ENCODE peak calls at places on chromosomes 6 and 20, in nine cellular contexts. D is choroid plexus epithelial cell; Q is effector memory CD4-positive, alpha-beta T cell; P is fibroblast of the aortic adventitia; C is fibroblast of mammary gland; U is astrocyte of the cerebellum; Z is GM12865; F is CD8-positive, alpha-beta memory T cell; K is tibial nerve. E is an unnamed sample.

GRCh38 chr6:30122515-30122914 is 9.6 kb upstream of the TRIM31 start:
- DNase-seq in D (no peak), Q (no peak), P (no peak), C (peak), U (no peak), Z (no peak), F (no peak), K (no peak), E (no peak)

GRCh38 chr6:5416250-5416649 is 154.9 kb downstream of the FARS2 start:
- DNase-seq in D (no peak), Q (no peak), P (no peak), C (peak), U (no peak), Z (no peak), F (no peak), K (no peak), E (no peak)

GRCh38 chr6:56255370-56255769 is 8.0 kb upstream of the COL21A1 start:
- DNase-seq in D (peak), Q (no peak), P (peak), C (no peak), U (no peak), Z (no peak), F (no peak), K (no peak), E (no peak)

GRCh38 chr6:12637960-12638641 is 78.5 kb upstream of the PHACTR1 start:
- DNase-seq in D (peak), Q (no peak), P (peak), C (peak), U (peak), Z (peak), F (no peak), K (peak), E (no peak)

GRCh38 chr6:117169060-117169635 is 96.2 kb upstream of the VGLL2 start:
- DNase-seq in D (no peak), Q (no peak), P (no peak), C (no peak), U (no peak), Z (no peak), F (no peak), K (no peak), E (no peak)

GRCh38 chr6:43749461-43749860 is 20.6 kb upstream of the VEGFA start:
- DNase-seq in D (no peak), Q (no peak), P (no peak), C (no peak), U (no peak), Z (no peak), F (no peak), K (no peak), E (no peak)

GRCh38 chr20:49833483-49833882 is 20.9 kb downstream of the SLC9A8 start:
- DNase-seq in D (no peak), Q (no peak), P (no peak), C (no peak), U (no peak), Z (no peak), F (no peak), K (no peak), E (no peak)

GRCh38 chr6:7085911-7086310 is 21.9 kb upstream of the RREB1 start:
- DNase-seq in D (no peak), Q (no peak), P (no peak), C (peak), U (no peak), Z (peak), F (no peak), K (peak), E (no peak)

GRCh38 chr6:36970892-36971842 is 14.8 kb downstream of the MTCH1 start:
- DNase-seq in D (no peak), Q (no peak), P (no peak), C (no peak), U (no peak), Z (no peak), F (no peak), K (no peak), E (no peak)

GRCh38 chr6:133553652-133554051 is 312.5 kb downstream of the EYA4 start:
- DNase-seq in D (peak), Q (no peak), P (peak), C (peak), U (peak), Z (peak), F (no peak), K (peak), E (no peak)

GRCh38 chr6:70479236-70479635 is 65.9 kb downstream of the FAM135A start:
- DNase-seq in D (peak), Q (no peak), P (peak), C (peak), U (peak), Z (no peak), F (no peak), K (no peak), E (no peak)

GRCh38 chr20:41001497-41001896 is 27.1 kb upstream of the TOP1 start:
- DNase-seq in D (peak), Q (no peak), P (no peak), C (peak), U (no peak), Z (no peak), F (no peak), K (no peak), E (no peak)

GRCh38 chr6:35663001-35663400 is 25.7 kb downstream of the FKBP5 start:
- DNase-seq in D (peak), Q (no peak), P (peak), C (peak), U (no peak), Z (no peak), F (no peak), K (no peak), E (no peak)

GRCh38 chr6:76441850-76442249 is 369.4 kb upstream of the IMPG1 start:
- DNase-seq in D (no peak), Q (no peak), P (no peak), C (no peak), U (no peak), Z (no peak), F (no peak), K (no peak), E (no peak)

GRCh38 chr6:35023091-35023490 is 118.0 kb downstream of the TCP11 start:
- DNase-seq in D (no peak), Q (no peak), P (no peak), C (no peak), U (no peak), Z (no peak), F (no peak), K (no peak), E (no peak)

DNA sequence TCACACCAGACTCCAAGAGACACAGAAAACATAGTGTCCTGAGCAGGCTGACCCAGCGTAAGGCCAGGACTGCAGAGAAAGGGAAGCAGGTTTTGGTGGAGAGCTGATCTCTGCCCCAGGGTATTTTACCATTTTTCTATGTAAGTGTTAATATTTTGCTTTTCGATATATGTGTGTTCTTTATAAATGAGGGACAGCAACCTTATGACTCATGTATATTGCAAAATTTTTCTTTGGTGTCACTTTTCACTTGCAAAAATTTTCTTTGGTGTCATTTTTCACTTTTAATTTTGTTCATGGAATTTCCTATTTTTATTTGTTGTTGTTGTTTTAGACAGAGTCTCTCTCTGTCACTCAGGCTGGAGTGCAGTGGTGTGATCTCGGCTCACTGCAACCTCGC is 34.6 kb upstream of the PXDC1 start:
- DNase-seq in D (peak), Q (no peak), P (no peak), C (peak), U (no peak), Z (no peak), F (no peak), K (no peak), E (no peak)
- H3K4me3 ChIP-seq in D (no peak), Q (no peak), P (no peak), C (no peak), U (no peak), Z (no peak), F (no peak), K (no peak), E (no peak)

DNA sequence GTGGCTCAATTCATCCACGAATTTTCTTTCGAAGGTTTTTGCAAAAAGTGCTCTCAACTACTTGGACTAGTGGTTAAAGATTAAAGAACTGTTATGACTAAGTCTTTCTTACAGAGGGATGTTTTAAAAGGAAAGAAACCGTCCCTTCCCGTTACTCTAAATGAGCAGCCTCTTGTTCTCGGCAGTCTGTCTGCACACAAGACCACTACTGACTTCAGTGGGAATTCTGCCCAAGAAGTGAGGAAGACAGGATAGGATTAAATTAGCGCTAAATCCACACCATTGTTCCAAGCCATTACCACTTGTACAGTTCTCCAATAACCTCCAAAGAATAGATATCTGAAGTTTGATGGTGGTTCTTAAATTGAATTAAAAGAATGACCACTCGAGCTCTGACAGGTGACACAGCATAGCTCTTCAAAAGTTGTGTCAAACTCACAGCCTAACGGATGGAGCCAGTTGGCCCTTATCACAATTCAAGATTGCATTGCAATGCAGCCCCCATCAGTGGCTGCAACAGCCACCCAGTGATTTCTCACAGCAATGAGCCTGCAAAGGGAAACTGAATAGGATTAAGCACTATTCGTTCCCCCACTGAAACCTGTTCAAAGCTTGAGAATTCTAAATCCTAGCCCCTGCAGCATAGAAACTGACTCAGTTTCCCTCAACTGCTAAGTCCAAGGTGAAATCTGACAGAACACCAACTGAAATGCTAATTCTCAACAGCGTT is 1.8 kb downstream of the EPB41L2 start:
- DNase-seq in D (peak), Q (no peak), P (peak), C (peak), U (no peak), Z (peak), F (no peak), K (no peak), E (no peak)
- H3K4me3 ChIP-seq in D (peak), Q (peak), P (peak), C (peak), U (peak), Z (peak), F (no peak), K (peak), E (no peak)

GRCh38 chr6:125750692-125751333 is 1.4 kb downstream of the HEY2 start:
- DNase-seq in D (no peak), Q (no peak), P (no peak), C (no peak), U (no peak), Z (no peak), F (no peak), K (no peak), E (no peak)
- H3K4me3 ChIP-seq in D (no peak), Q (no peak), P (no peak), C (no peak), U (peak), Z (no peak), F (peak), K (peak), E (no peak)

DNA sequence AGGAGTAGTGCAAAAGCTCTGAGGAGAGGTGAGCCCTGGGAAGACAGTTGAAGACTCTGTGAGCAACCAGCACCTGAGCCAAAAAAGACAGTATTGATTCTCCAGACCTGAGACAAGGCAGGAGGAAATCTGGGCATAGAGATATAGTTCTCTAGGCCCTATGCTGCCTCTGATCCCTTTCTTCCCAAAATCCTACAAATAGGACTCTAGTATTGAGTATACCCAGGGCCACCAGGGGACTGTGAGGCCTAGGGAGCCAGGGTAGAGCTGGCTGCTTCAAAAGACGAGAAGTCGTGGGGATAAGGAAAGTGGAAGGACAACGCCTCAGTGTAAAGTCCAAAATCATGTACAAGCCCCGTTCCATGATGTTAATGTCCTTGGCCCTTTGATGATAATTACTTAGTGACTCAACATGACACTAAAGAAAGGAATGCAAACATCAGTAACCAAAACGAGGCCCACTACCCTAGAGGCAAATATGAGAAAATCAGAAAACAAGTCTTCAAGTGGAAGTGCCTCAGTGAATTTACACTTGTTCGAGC is 197.3 kb upstream of the PROKR2 start:
- DNase-seq in D (peak), Q (no peak), P (no peak), C (peak), U (no peak), Z (no peak), F (no peak), K (no peak), E (no peak)
- H3K4me3 ChIP-seq in D (no peak), Q (no peak), P (no peak), C (no peak), U (no peak), Z (no peak), F (no peak), K (no peak), E (no peak)

DNA sequence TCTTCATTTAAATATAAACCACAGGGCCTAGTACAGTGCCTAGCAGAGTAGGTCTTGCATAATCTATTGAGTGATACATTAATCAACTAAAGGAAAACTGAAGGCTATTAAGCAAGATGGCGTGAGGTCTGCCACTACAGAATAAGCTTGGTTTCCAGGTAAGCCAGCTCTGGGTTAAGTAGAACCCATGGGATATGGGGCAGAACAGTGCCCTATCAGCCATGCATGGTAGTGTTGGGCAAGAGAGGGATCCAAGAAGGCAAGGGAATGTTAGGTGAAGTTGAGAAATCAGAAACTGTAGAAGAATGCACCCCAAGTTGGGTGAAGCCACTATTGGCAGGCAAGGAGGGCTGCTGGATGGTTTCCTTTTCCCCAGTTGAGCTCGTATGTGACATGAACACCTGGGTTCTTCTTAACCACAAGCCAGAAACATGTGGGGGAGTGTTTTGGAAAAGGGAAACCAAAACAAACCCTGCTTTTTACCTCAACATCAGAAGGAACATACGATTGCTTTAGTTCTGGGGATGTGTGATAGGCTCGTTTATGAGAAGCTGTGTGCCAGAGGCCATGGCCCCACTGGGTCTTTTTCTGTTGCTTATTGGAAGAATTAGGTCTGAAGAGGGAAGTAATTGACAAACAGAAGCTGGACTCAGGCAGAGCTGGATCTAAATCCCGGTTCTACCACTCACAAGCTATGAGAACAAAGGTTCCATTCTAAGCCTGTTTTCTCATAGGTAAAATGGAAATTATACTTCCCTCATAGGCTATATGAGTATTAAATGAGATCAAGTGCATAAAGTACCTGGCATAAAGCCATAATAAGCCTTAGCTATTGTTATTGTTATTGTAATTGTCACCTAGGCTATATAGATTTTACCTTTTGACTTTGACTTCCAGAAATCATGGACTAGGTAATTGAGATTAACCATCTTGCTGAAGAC is 33.5 kb downstream of the NEDD9 start:
- DNase-seq in D (no peak), Q (peak), P (no peak), C (no peak), U (no peak), Z (peak), F (peak), K (no peak), E (no peak)
- H3K4me3 ChIP-seq in D (no peak), Q (peak), P (no peak), C (no peak), U (no peak), Z (no peak), F (peak), K (no peak), E (no peak)

GRCh38 chr6:159250633-159251032 is 81.4 kb downstream of the FNDC1 start:
- DNase-seq in D (no peak), Q (no peak), P (no peak), C (no peak), U (no peak), Z (no peak), F (no peak), K (no peak), E (no peak)

GRCh38 chr6:159256128-159256527 is 86.9 kb downstream of the FNDC1 start:
- DNase-seq in D (no peak), Q (no peak), P (no peak), C (no peak), U (no peak), Z (no peak), F (no peak), K (no peak), E (no peak)

GRCh38 chr6:159254186-159254585 is 85.0 kb downstream of the FNDC1 start:
- DNase-seq in D (no peak), Q (no peak), P (no peak), C (peak), U (no peak), Z (no peak), F (no peak), K (no peak), E (no peak)

GRCh38 chr6:159255434-159255951 is 86.3 kb downstream of the FNDC1 start:
- DNase-seq in D (no peak), Q (no peak), P (no peak), C (no peak), U (no peak), Z (no peak), F (no peak), K (no peak), E (no peak)

DNA sequence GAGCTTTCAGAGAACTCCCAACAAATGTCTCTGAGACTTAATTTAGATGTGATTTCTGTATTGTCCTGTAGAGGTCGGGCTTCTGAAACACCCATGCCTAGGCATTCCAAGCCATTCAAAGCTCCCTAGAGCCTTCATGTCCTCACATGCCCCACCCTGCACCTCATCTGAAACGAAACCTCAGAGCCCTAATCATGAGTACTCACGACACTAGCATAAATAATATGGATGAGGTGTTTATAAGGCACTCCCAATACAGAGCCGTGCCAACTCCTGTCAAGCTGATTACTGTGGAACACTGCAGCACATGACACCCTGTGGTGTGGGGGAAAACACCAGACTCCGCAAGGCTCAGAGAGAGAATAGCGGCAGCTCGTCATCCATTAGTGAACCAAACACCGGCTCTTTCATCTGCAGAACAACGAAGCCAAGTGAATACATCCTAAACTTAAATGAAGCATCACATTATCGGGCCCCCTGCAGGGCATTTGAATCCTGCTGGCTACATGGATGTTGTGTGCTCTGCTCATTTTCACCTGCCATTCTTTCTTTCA is 83.8 kb downstream of the FNDC1 start:
- DNase-seq in D (peak), Q (no peak), P (peak), C (peak), U (peak), Z (peak), F (no peak), K (no peak), E (no peak)
- H3K4me3 ChIP-seq in D (peak), Q (no peak), P (no peak), C (no peak), U (peak), Z (no peak), F (no peak), K (no peak), E (no peak)

GRCh38 chr6:111759836-111760785 is 113.1 kb downstream of the FYN start:
- DNase-seq in D (peak), Q (peak), P (peak), C (peak), U (peak), Z (no peak), F (peak), K (no peak), E (peak)
- H3K4me3 ChIP-seq in D (no peak), Q (peak), P (peak), C (no peak), U (no peak), Z (no peak), F (peak), K (peak), E (peak)